ENCODE peak calls at places on chromosomes 4 and X, in eight cellular contexts. B is cardiac muscle cell; O is AG10803; Y is NCI-H1417; A is ELR; Q is dorsolateral prefrontal cortex; V is epithelial cell of esophagus; D is effector memory CD4-positive, alpha-beta T cell. F is an unnamed sample.

GRCh38 chr4:61831987-61832386 is 631.9 kb downstream of the ADGRL3 start:
- DNase-seq in V (no peak), A (no peak), O (no peak), B (no peak), Q (no peak), Y (peak; percentile 55), D (no peak), F (no peak)

GRCh38 chr4:156193800-156194199 is 240.1 kb upstream of the CTSO start:
- DNase-seq in Q (peak; percentile 11), B (no peak), Y (no peak), D (no peak), V (peak; percentile 19), O (no peak), A (no peak), F (no peak)

GRCh38 chr4:96145671-96146070 is 305.8 kb downstream of the PDHA2 start:
- DNase-seq in V (no peak), Y (no peak), A (no peak), O (no peak), B (peak; percentile 28), D (no peak), Q (no peak), F (no peak)

GRCh38 chrX:35115205-35115604 is 172.6 kb downstream of the FAM47B start:
- DNase-seq in V (peak; percentile 11), Y (no peak), Q (no peak), A (peak; percentile 51), B (peak; percentile 10), O (peak; percentile 45), D (no peak), F (peak; percentile 49)

GRCh38 chr4:32826169-32826568 is 2106.0 kb downstream of the PCDH7 start:
- DNase-seq in A (peak; percentile 26), O (no peak), B (no peak), Y (peak; percentile 6), Q (no peak), V (no peak), D (no peak), F (no peak)

GRCh38 chr4:40194602-40195161 is 2.1 kb upstream of the RHOH start:
- DNase-seq in V (no peak), Y (no peak), D (peak; percentile 44), O (no peak), Q (no peak), B (peak; percentile 50), A (no peak), F (no peak)

GRCh38 chr4:7806080-7806630 is 133.5 kb downstream of the AFAP1 start:
- DNase-seq in Y (no peak), Q (peak; percentile 33), A (no peak), V (no peak), D (no peak), B (peak; percentile 95), O (peak; percentile 49), F (no peak)

GRCh38 chr4:38190717-38191178 is 230.6 kb downstream of the PTTG2 start:
- DNase-seq in O (peak; percentile 67), A (peak; percentile 67), Q (no peak), B (peak; percentile 78), D (no peak), V (no peak), Y (no peak), F (peak; percentile 85)

GRCh38 chr4:26185436-26185835 is 135.4 kb upstream of the RBPJ start:
- DNase-seq in O (no peak), V (no peak), D (no peak), Y (no peak), B (no peak), A (peak; percentile 34), Q (no peak), F (no peak)

GRCh38 chr4:119652978-119653377 is 24.4 kb upstream of the PDE5A start:
- DNase-seq in D (no peak), A (peak; percentile 27), O (peak; percentile 47), B (no peak), Q (no peak), V (no peak), Y (no peak), F (peak; percentile 67)

GRCh38 chr4:1683371-1683902 is 676 bp downstream of the FAM53A start:
- DNase-seq in B (peak; percentile 84), Y (peak; percentile 74), D (no peak), A (peak; percentile 85), Q (peak; percentile 26), V (peak; percentile 72), O (peak; percentile 89), F (peak; percentile 85)

GRCh38 chr4:105896461-105896939 is 1.2 kb downstream of the NPNT start:
- DNase-seq in D (no peak), Y (no peak), V (no peak), B (no peak), Q (no peak), O (no peak), A (no peak), F (no peak)

GRCh38 chr4:72473434-72473900 is 95.6 kb downstream of the ADAMTS3 start:
- DNase-seq in Y (no peak), V (no peak), O (no peak), B (peak; percentile 23), A (no peak), Q (no peak), D (no peak), F (no peak)

GRCh38 chrX:12741416-12741815 is 49.8 kb upstream of the PRPS2 start:
- DNase-seq in O (no peak), V (peak; percentile 91), A (no peak), B (no peak), Y (no peak), D (no peak), Q (no peak), F (no peak)

GRCh38 chr4:154013576-154013975 is 224.7 kb upstream of the SFRP2 start:
- DNase-seq in O (no peak), A (no peak), D (no peak), Q (no peak), V (no peak), B (no peak), Y (no peak), F (no peak)

GRCh38 chr4:130901321-130901720 is 1805.4 kb downstream of the C4orf33 start:
- DNase-seq in Q (no peak), O (no peak), B (no peak), Y (no peak), V (no peak), D (no peak), A (no peak), F (no peak)

GRCh38 chr4:26032572-26033320 is 118.7 kb downstream of the SMIM20 start:
- DNase-seq in Q (no peak), D (no peak), A (peak; percentile 57), Y (peak; percentile 16), O (peak; percentile 95), B (peak; percentile 91), V (peak; percentile 43), F (peak; percentile 96)

GRCh38 chrX:112477653-112478052 is 202.1 kb downstream of the LHFPL1 start:
- DNase-seq in Y (no peak), D (no peak), B (no peak), A (no peak), Q (no peak), O (no peak), V (no peak), F (no peak)

GRCh38 chr4:67928547-67928946 is 34.7 kb downstream of the TMPRSS11A start:
- DNase-seq in Q (no peak), O (no peak), A (no peak), Y (peak; percentile 11), B (no peak), D (no peak), V (peak; percentile 84), F (no peak)

GRCh38 chrX:14865201-14865600 is 7.7 kb downstream of the FANCB start:
- DNase-seq in D (no peak), A (peak; percentile 8), V (no peak), Q (no peak), O (peak; percentile 52), Y (no peak), B (peak; percentile 43), F (peak; percentile 24)

GRCh38 chrX:130330706-130331105 is 9.0 kb upstream of the SLC25A14 start:
- DNase-seq in D (no peak), O (peak; percentile 39), A (peak; percentile 58), Y (peak; percentile 74), V (peak; percentile 45), Q (peak; percentile 5), B (peak; percentile 53), F (peak; percentile 61)

F was measured in foreskin fibroblast.